ENCODE peak calls at places on chromosomes 5 and 9, in seven cellular contexts. U, V, L, B, Z, I and Q are unnamed samples.

GRCh38 chr5:151696470-151697061 is 9.9 kb upstream of the SPARC start:
- DNase-seq in U (no peak), V (no peak), L (no peak), B (peak; percentile 70), Z (no peak), I (no peak), Q (no peak)

GRCh38 chr5:129904667-129905466 is 602 bp downstream of the CHSY3 start:
- DNase-seq in U (no peak), V (peak; percentile 40), L (no peak), B (peak; percentile 18), Z (peak; percentile 48), I (peak; percentile 11), Q (no peak)

GRCh38 chr5:124157320-124157719 is 589.1 kb downstream of the ZNF608 start:
- DNase-seq in U (no peak), V (no peak), L (no peak), B (no peak), Z (no peak), I (no peak), Q (no peak)

GRCh38 chr5:64331597-64332277 is 166.1 kb downstream of the RNF180 start:
- DNase-seq in U (no peak), V (no peak), L (no peak), B (no peak), Z (no peak), I (no peak), Q (no peak)

GRCh38 chr5:178350361-178351220 is 118.0 kb upstream of the PHYKPL start:
- DNase-seq in U (no peak), V (no peak), L (no peak), B (peak; percentile 52), Z (no peak), I (no peak), Q (no peak)

GRCh38 chr5:53041071-53041692 is 52.0 kb downstream of the ITGA2 start:
- DNase-seq in U (no peak), V (no peak), L (peak; percentile 25), B (no peak), Z (no peak), I (no peak), Q (no peak)

GRCh38 chr5:119329701-119330100 is 26.1 kb upstream of the TNFAIP8 start:
- DNase-seq in U (no peak), V (no peak), L (no peak), B (no peak), Z (no peak), I (no peak), Q (no peak)

GRCh38 chr5:54021413-54022155 is 288.8 kb downstream of the ARL15 start:
- DNase-seq in U (no peak), V (no peak), L (peak; percentile 1), B (no peak), Z (no peak), I (no peak), Q (no peak)

GRCh38 chr5:80408976-80409926 is 1.4 kb downstream of the ZFYVE16 start:
- DNase-seq in U (no peak), V (peak; percentile 14), L (no peak), B (no peak), Z (no peak), I (no peak), Q (no peak)

GRCh38 chr9:93098236-93098946 is 2.4 kb downstream of the CARD19 start:
- DNase-seq in U (peak; percentile 48), V (no peak), L (peak; percentile 52), B (peak; percentile 98), Z (peak; percentile 82), I (peak; percentile 82), Q (peak; percentile 49)

GRCh38 chr5:98722188-98722587 is 51.3 kb upstream of the RGMB start:
- DNase-seq in U (no peak), V (no peak), L (no peak), B (no peak), Z (no peak), I (no peak), Q (no peak)

GRCh38 chr9:105502276-105502675 is 54.4 kb downstream of the FSD1L start:
- DNase-seq in U (no peak), V (no peak), L (no peak), B (no peak), Z (no peak), I (no peak), Q (no peak)

GRCh38 chr5:9363026-9363793 is 182.7 kb downstream of the SEMA5A start:
- DNase-seq in U (no peak), V (no peak), L (peak; percentile 55), B (no peak), Z (no peak), I (no peak), Q (no peak)

GRCh38 chr9:4196376-4196775 is 103.5 kb downstream of the GLIS3 start:
- DNase-seq in U (no peak), V (no peak), L (no peak), B (no peak), Z (no peak), I (no peak), Q (no peak)

GRCh38 chr5:98938459-98938858 is 9.7 kb upstream of the CHD1 start:
- DNase-seq in U (no peak), V (peak; percentile 44), L (no peak), B (no peak), Z (no peak), I (no peak), Q (no peak)

GRCh38 chr5:143594913-143595818 is 191.7 kb upstream of the NR3C1 start:
- DNase-seq in U (no peak), V (no peak), L (peak; percentile 67), B (no peak), Z (no peak), I (no peak), Q (no peak)

GRCh38 chr5:55370291-55370925 is 62.6 kb downstream of the MTREX start:
- DNase-seq in U (no peak), V (no peak), L (no peak), B (no peak), Z (no peak), I (no peak), Q (no peak)
- H3K36me3 ChIP-seq in U (peaks cover 19% of the 10 kb centered on the region), V (peaks cover 26% of the 10 kb centered on the region), L (peaks cover 4% of the 10 kb centered on the region), B (peaks cover 13% of the 10 kb centered on the region), Z (no peaks in the 10 kb centered on the region), I (no peaks in the 10 kb centered on the region), Q (peaks cover 60% of the 10 kb centered on the region)

GRCh38 chr9:131162886-131163285 is 37.5 kb downstream of the NUP214 start:
- DNase-seq in U (no peak), V (no peak), L (no peak), B (no peak), Z (no peak), I (no peak), Q (no peak)
- H3K36me3 ChIP-seq in U (peaks cover 42% of the 10 kb centered on the region), V (peaks cover 46% of the 10 kb centered on the region), L (peaks cover 10% of the 10 kb centered on the region), B (peaks cover 65% of the 10 kb centered on the region), Z (no peaks in the 10 kb centered on the region), I (no peaks in the 10 kb centered on the region), Q (peaks cover 70% of the 10 kb centered on the region)

GRCh38 chr9:135095470-135096407 is 8.3 kb downstream of the OLFM1 start:
- DNase-seq in U (no peak), V (no peak), L (no peak), B (no peak), Z (no peak), I (no peak), Q (no peak)
- H3K36me3 ChIP-seq in U (no peaks in the 10 kb centered on the region), V (no peaks in the 10 kb centered on the region), L (no peaks in the 10 kb centered on the region), B (no peaks in the 10 kb centered on the region), Z (no peaks in the 10 kb centered on the region), I (no peaks in the 10 kb centered on the region), Q (no peaks in the 10 kb centered on the region)

DNA sequence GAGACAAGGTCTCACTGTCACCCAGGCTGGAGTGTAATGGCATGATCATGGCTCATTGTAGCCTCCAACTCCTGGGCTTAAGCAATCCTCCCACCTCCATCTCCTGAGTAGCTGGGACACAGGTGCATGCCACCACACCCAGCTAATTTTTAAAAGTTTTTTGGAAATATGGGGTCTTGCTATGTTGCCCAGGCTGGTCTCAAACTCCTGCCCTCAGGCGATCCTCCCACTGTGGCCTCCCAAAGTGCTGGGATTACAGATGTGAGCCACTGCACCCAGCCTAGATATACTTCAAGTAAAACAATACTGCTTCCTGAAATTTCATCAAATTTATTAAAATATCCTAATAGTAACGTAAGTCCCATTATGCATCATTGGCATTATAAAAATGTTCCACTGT is 33.4 kb downstream of the STARD4 start:
- DNase-seq in U (no peak), V (no peak), L (no peak), B (no peak), Z (no peak), I (no peak), Q (no peak)
- H3K36me3 ChIP-seq in U (peaks cover 37% of the 10 kb centered on the region), V (no peaks in the 10 kb centered on the region), L (no peaks in the 10 kb centered on the region), B (no peaks in the 10 kb centered on the region), Z (no peaks in the 10 kb centered on the region), I (no peaks in the 10 kb centered on the region), Q (peaks cover 87% of the 10 kb centered on the region)

DNA sequence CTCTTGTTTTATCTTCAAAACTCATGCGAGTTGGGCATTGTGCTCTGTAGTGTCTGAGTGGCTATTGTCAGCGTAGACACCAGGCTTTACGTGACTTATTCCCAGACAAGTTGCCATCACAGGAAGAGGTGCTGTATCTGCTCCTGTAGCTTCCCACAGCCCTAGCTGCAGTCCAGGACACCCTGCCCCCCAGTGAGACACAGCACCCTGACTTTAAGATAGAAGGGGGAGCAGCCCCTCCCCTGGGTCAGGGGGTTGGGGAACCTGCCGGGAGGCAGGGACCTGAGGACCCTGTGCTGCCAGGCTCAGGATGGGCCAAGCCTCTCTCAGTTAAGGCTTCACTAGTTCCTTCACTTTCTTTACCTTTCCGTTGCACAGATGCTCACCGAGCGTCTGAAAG is 75.4 kb downstream of the NEK6 start:
- DNase-seq in U (no peak), V (no peak), L (no peak), B (no peak), Z (no peak), I (no peak), Q (no peak)
- H3K36me3 ChIP-seq in U (no peaks in the 10 kb centered on the region), V (no peaks in the 10 kb centered on the region), L (peaks cover 57% of the 10 kb centered on the region), B (peaks cover 16% of the 10 kb centered on the region), Z (no peaks in the 10 kb centered on the region), I (no peaks in the 10 kb centered on the region), Q (peaks cover 5% of the 10 kb centered on the region)